ENCODE peak calls at places on chromosomes 6 and 20, in six cellular contexts. P is H7, X is mesothelial cell of epicardium, I is RCC 7860, R is brain microvascular endothelial cell, O is Kasumi-1. H is an unnamed sample.

GRCh38 chr6:41288025-41288777 is 1.7 kb upstream of the TREM1 start:
- DNase-seq in P (no peak), X (no peak), I (no peak), R (no peak), O (no peak), H (no peak)

GRCh38 chr20:17343631-17344447 is 117.0 kb downstream of the PCSK2 start:
- DNase-seq in P (no peak), X (no peak), I (no peak), R (no peak), O (no peak), H (no peak)

GRCh38 chr6:48429610-48430009 is 318.6 kb upstream of the PTCHD4 start:
- DNase-seq in P (no peak), X (no peak), I (no peak), R (no peak), O (no peak), H (no peak)

GRCh38 chr6:167524720-167525119 is 199.8 kb downstream of the TTLL2 start:
- DNase-seq in P (no peak), X (no peak), I (no peak), R (no peak), O (no peak), H (no peak)

GRCh38 chr20:32878820-32879219 is 20.1 kb downstream of the EFCAB8 start:
- DNase-seq in P (no peak), X (no peak), I (no peak), R (no peak), O (no peak), H (no peak)

GRCh38 chr20:61346996-61347906 is 95.2 kb downstream of the CDH4 start:
- DNase-seq in P (no peak), X (no peak), I (no peak), R (no peak), O (no peak), H (no peak)

GRCh38 chr6:82251942-82252341 is 4.4 kb upstream of the IBTK start:
- DNase-seq in P (peak; percentile 30), X (no peak), I (no peak), R (peak; percentile 39), O (peak; percentile 65), H (no peak)

GRCh38 chr20:25275813-25276532 is 28.1 kb downstream of the PYGB start:
- DNase-seq in P (peak; percentile 45), X (no peak), I (no peak), R (no peak), O (no peak), H (no peak)

GRCh38 chr20:36493801-36494114 is 47.6 kb upstream of the MYL9 start:
- DNase-seq in P (no peak), X (no peak), I (peak; percentile 87), R (peak; percentile 52), O (no peak), H (no peak)

GRCh38 chr6:26268659-26269402 is 96.2 kb upstream of the BTN3A2 start:
- DNase-seq in P (peak; percentile 66), X (no peak), I (peak; percentile 73), R (no peak), O (no peak), H (no peak)

GRCh38 chr6:14713561-14713960 is 532.3 kb upstream of the JARID2 start:
- DNase-seq in P (no peak), X (no peak), I (no peak), R (no peak), O (no peak), H (no peak)

GRCh38 chr20:62935968-62936585 is 1.9 kb upstream of the GID8 start:
- DNase-seq in P (no peak), X (no peak), I (no peak), R (no peak), O (no peak), H (no peak)

GRCh38 chr6:79604583-79605037 is 26.5 kb upstream of the SH3BGRL2 start:
- DNase-seq in P (no peak), X (no peak), I (peak; percentile 86), R (peak; percentile 64), O (no peak), H (no peak)

GRCh38 chr6:29953001-29953436 is 10.7 kb downstream of the HLA-A start:
- DNase-seq in P (no peak), X (no peak), I (peak; percentile 98), R (peak; percentile 82), O (no peak), H (no peak)

GRCh38 chr20:31864521-31865400 is 5.6 kb downstream of the DUSP15 start:
- DNase-seq in P (no peak), X (no peak), I (no peak), R (no peak), O (no peak), H (no peak)

GRCh38 chr6:108133594-108134179 is 32.1 kb upstream of the NR2E1 start:
- DNase-seq in P (peak; percentile 96), X (peak; percentile 86), I (peak; percentile 73), R (peak; percentile 88), O (no peak), H (peak; percentile 85)

GRCh38 chr20:23325107-23325506 is 25.5 kb upstream of the NXT1 start:
- DNase-seq in P (no peak), X (no peak), I (no peak), R (no peak), O (no peak), H (no peak)

GRCh38 chr6:160534050-160534696 is 129.9 kb downstream of the LPA start:
- DNase-seq in P (peak; percentile 69), X (peak; percentile 81), I (peak; percentile 9), R (peak; percentile 46), O (peak; percentile 42), H (peak; percentile 74)

H was measured in type B pancreatic cell.